ENCODE peak calls at places on chromosomes 13 and 19, in six cellular contexts. Z is K562, Q is WTC11, Y is endothelial cell of umbilical vein, R is HepG2, W is H1. L is an unnamed sample.

GRCh38 chr13:59247166-59247565 is 916.6 kb downstream of the DIAPH3 start:
- DNase-seq in Y (peak), Q (peak), W (no peak), Z (peak), R (no peak), L (no peak)

GRCh38 chr19:39052243-39052746 is 19.9 kb upstream of the FBXO27 start:
- DNase-seq in Y (peak), W (peak), Q (peak), Z (peak), R (peak), L (peak)

GRCh38 chr13:42894765-42895181 is 97.3 kb downstream of the EPSTI1 start:
- DNase-seq in R (no peak), W (no peak), Q (no peak), Z (no peak), Y (peak), L (no peak)

GRCh38 chr13:50846861-50847475 is 3.5 kb upstream of the DLEU7 start:
- DNase-seq in R (no peak), Y (no peak), Z (no peak), W (no peak), Q (no peak), L (no peak)

GRCh38 chr13:82747948-82748347 is 1134.3 kb downstream of the SLITRK1 start:
- DNase-seq in W (no peak), Y (no peak), Q (no peak), R (no peak), Z (no peak), L (no peak)

GRCh38 chr19:8638078-8638619 is 7.7 kb downstream of the NFILZ start:
- DNase-seq in R (peak), W (no peak), Y (no peak), Q (no peak), Z (no peak), L (peak)

GRCh38 chr13:87827479-87827878 is 156.3 kb downstream of the SLITRK5 start:
- DNase-seq in R (no peak), W (no peak), Z (no peak), Q (no peak), Y (no peak), L (peak)

GRCh38 chr13:99982741-99983400 is 1.3 kb downstream of the ZIC2 start:
- DNase-seq in Z (peak), Y (no peak), Q (no peak), W (peak), R (no peak), L (no peak)

GRCh38 chr19:11261902-11262839 is at the start of gene DOCK6:
- DNase-seq in R (no peak), Q (peak), Z (peak), Y (no peak), W (peak), L (no peak)

GRCh38 chr13:88461272-88462009 is 790.3 kb downstream of the SLITRK5 start:
- DNase-seq in Y (no peak), W (no peak), Q (peak), R (no peak), Z (no peak), L (no peak)

GRCh38 chr13:20161275-20161950 is 561 bp upstream of the GJA3 start:
- DNase-seq in R (no peak), Y (no peak), Z (no peak), Q (no peak), W (peak), L (no peak)
- TF ChIP-seq JUN in R (no peak), Y (no peak), Z (no peak), Q (no peak), W (no peak), L (no peak)

GRCh38 chr19:47419789-47420188 is 462 bp upstream of the MEIS3 start:
- DNase-seq in Q (no peak), W (no peak), Y (no peak), R (no peak), Z (no peak), L (no peak)

GRCh38 chr19:47417746-47418594 is 1.4 kb downstream of the MEIS3 start:
- DNase-seq in Q (no peak), W (peak), Z (no peak), Y (no peak), R (no peak), L (no peak)

GRCh38 chr19:47419037-47419783 is at the start of gene MEIS3:
- DNase-seq in Z (no peak), R (no peak), W (peak), Q (no peak), Y (no peak), L (no peak)

GRCh38 chr19:47417107-47417745 is 2.1 kb downstream of the MEIS3 start:
- DNase-seq in Q (no peak), Z (no peak), R (no peak), W (peak), Y (no peak), L (no peak)

DNA sequence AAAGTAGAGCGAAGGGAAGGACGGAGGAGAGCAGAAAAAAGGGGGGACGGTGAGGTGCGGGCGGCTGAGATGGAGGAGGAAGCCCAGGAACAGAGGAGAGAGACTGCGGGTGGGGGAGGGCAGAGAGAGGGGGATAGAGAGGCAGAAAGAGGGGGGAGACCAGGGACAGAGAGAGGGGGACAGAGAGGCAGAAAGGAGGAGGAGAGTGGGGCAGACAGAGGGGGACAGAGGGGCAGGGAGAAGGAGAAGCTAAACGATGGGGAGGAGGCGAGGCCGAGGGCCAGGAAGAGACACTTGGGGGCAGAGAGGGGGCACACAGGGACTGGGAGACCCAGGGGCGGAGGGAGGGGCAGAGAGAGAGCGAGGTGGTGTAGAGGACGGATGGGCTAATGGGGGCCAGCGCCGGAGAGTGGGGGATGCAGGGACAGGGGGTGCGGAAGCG is 711 bp downstream of the MEIS3 start:
- DNase-seq in Q (peak), Z (no peak), Y (no peak), W (peak), R (no peak), L (no peak)
- TF ChIP-seq JUN in Q (no peak), Z (no peak), Y (no peak), W (no peak), R (no peak), L (no peak)

GRCh38 chr19:2495651-2496316 is 19.9 kb downstream of the GADD45B start:
- DNase-seq in Z (no peak), Y (no peak), Q (no peak), R (no peak), W (no peak), L (no peak)
- TF ChIP-seq JUN in Z (no peak), Y (no peak), Q (no peak), R (no peak), W (no peak), L (no peak)

GRCh38 chr19:55304279-55304978 is 20.6 kb downstream of the BRSK1 start:
- DNase-seq in Z (peak), Y (no peak), W (peak), R (peak), Q (peak), L (peak)
- TF ChIP-seq JUN in Z (no peak), Y (no peak), W (no peak), R (no peak), Q (no peak), L (no peak)

L was measured in A549.